ENCODE peak calls at places on chromosome 21, in four cellular contexts. L, W, A and S are unnamed samples.

GRCh38 chr21:31727181-31727580 is 4.7 kb downstream of the SCAF4 start:
- DNase-seq in L (no peak), W (no peak), A (no peak), S (no peak)

GRCh38 chr21:14119038-14119437 is 91.7 kb downstream of the LIPI start:
- DNase-seq in L (no peak), W (no peak), A (no peak), S (no peak)

GRCh38 chr21:34715518-34715917 is 46.7 kb downstream of the CLIC6 start:
- DNase-seq in L (no peak), W (no peak), A (no peak), S (no peak)

GRCh38 chr21:34553199-34553952 is 41.4 kb upstream of the KCNE1 start:
- DNase-seq in L (no peak), W (no peak), A (no peak), S (no peak)

GRCh38 chr21:40140675-40141074 is 273.4 kb downstream of the PCP4 start:
- DNase-seq in L (no peak), W (no peak), A (no peak), S (no peak)

GRCh38 chr21:24023936-24024335 is 1583.3 kb downstream of the MRPL39 start:
- DNase-seq in L (no peak), W (no peak), A (no peak), S (no peak)

GRCh38 chr21:36706951-36707762 is 8.2 kb downstream of the SIM2 start:
- DNase-seq in L (no peak), W (peak), A (peak), S (no peak)

GRCh38 chr21:36010801-36011200 is 49.5 kb downstream of the SETD4 start:
- DNase-seq in L (no peak), W (no peak), A (no peak), S (no peak)

GRCh38 chr21:19507682-19508260 is 1104.2 kb upstream of the TMPRSS15 start:
- DNase-seq in L (no peak), W (no peak), A (no peak), S (no peak)

GRCh38 chr21:34560021-34560420 is 48.0 kb upstream of the KCNE1 start:
- DNase-seq in L (no peak), W (no peak), A (no peak), S (no peak)

GRCh38 chr21:41360072-41360821 is 1.6 kb upstream of the MX2 start:
- DNase-seq in L (peak), W (no peak), A (no peak), S (peak)

GRCh38 chr21:35615325-35615724 is 445.0 kb downstream of the SETD4 start:
- DNase-seq in L (no peak), W (no peak), A (no peak), S (no peak)

GRCh38 chr21:28614816-28615215 is 377.9 kb downstream of the LTN1 start:
- DNase-seq in L (no peak), W (no peak), A (no peak), S (no peak)

GRCh38 chr21:41641821-41642368 is 125.0 kb downstream of the RIPK4 start:
- DNase-seq in L (no peak), W (peak), A (no peak), S (no peak)

GRCh38 chr21:35332841-35333426 is 283.8 kb upstream of the RUNX1 start:
- DNase-seq in L (no peak), W (no peak), A (no peak), S (no peak)

GRCh38 chr21:28554660-28555475 is 437.8 kb downstream of the LTN1 start:
- DNase-seq in L (no peak), W (no peak), A (peak), S (no peak)

GRCh38 chr21:35323947-35324346 is 274.8 kb upstream of the RUNX1 start:
- DNase-seq in L (peak), W (no peak), A (no peak), S (peak)

GRCh38 chr21:43956667-43957030 is 55.5 kb upstream of the TRAPPC10 start:
- DNase-seq in L (no peak), W (no peak), A (no peak), S (no peak)

GRCh38 chr21:41758550-41758949 is 8.3 kb downstream of the RIPK4 start:
- DNase-seq in L (no peak), W (no peak), A (no peak), S (no peak)

GRCh38 chr21:43865471-43866181 is 603 bp downstream of the AGPAT3 start:
- DNase-seq in L (peak), W (no peak), A (peak), S (peak)

GRCh38 chr21:43355925-43356289 is 71.0 kb downstream of the SIK1 start:
- DNase-seq in L (no peak), W (no peak), A (no peak), S (no peak)

GRCh38 chr21:42376338-42376982 is 10.1 kb upstream of the TFF1 start:
- DNase-seq in L (peak), W (no peak), A (no peak), S (no peak)

GRCh38 chr21:46667191-46667734 is 31.8 kb downstream of the PRMT2 start:
- DNase-seq in L (no peak), W (no peak), A (no peak), S (no peak)

GRCh38 chr21:45513003-45513706 is 29.1 kb downstream of the SLC19A1 start:
- DNase-seq in L (peak), W (peak), A (no peak), S (no peak)
- TF ChIP-seq POLR2A in L (no peak), W (no peak), A (no peak), S (no peak)

DNA sequence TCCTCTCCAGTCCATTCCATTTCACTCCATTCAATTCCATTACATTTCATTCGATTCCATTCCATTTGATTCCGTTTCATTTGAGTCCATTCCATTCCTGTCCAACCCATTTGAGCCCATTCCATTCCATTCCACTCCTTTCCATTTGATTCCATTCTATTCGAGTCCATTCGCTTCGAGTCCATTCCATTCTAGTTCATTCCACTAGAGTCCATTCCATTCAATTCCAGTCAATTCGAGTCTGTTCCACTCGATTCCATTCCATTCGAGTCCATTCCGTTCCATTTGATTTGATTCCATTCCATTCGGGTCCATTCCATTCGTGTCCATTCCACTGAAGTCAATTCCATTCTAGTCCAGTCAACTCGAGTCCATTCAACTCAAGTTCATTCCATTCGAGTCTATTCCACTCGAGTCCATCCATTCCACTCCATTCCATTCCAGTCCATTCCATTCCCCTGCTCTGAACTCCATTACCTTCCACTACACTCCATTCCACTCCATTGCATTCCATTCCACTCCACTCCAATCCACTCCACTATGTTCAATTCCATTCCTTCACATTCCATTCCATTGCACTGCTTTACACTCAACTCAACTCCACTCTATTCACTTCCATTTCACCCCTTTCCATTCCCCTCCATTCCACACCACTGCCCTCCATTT is 2569.4 kb upstream of the TPTE start:
- DNase-seq in L (no peak), W (no peak), A (no peak), S (no peak)
- TF ChIP-seq EP300 in L (no peak), W (no peak), A (no peak), S (no peak)

GRCh38 chr21:25735221-25735894 is 586 bp downstream of the GABPA start:
- DNase-seq in L (peak), W (peak), A (peak), S (peak)
- TF ChIP-seq POLR2A in L (no peak), W (no peak), A (peak), S (peak)

GRCh38 chr21:45525153-45525909 is 16.9 kb downstream of the SLC19A1 start:
- DNase-seq in L (peak), W (peak), A (no peak), S (peak)
- TF ChIP-seq EP300 in L (no peak), W (no peak), A (no peak), S (no peak)

GRCh38 chr21:38645282-38645681 is 147.0 kb upstream of the ERG start:
- DNase-seq in L (no peak), W (no peak), A (no peak), S (no peak)
- TF ChIP-seq POLR2A in L (no peak), W (no peak), A (no peak), S (no peak)

DNA sequence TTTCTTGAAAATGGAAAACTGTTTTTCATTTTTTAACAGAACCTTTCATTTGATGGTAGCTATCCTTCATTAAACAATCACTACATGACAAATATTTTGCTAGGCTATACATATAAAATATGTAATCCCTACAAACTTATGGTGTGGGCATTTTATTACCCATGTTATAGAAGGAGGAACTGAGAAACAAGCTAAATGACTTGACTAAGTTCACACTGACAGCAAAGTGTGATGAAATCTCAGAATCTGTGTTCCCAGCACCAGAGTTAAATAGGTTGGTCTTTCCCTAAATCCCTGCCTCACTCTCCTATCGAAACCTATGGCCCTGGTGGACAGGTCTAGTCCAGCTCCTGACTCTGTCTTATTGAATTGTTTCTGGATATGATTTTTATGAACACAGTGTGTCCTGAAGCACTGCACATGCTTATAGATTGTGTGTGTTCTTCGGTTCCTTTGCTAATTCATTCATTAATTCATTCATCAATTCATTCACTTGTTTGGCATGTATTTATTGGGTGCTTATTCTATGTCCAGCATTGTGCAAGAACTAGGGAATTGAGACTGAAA is 301.0 kb downstream of the GRIK1 start:
- DNase-seq in L (no peak), W (no peak), A (no peak), S (no peak)
- TF ChIP-seq EP300 in L (no peak), W (no peak), A (no peak), S (no peak)

GRCh38 chr21:25501448-25501847 is 105.8 kb downstream of the MRPL39 start:
- DNase-seq in L (no peak), W (no peak), A (no peak), S (no peak)

GRCh38 chr21:25496825-25497482 is 110.3 kb downstream of the MRPL39 start:
- DNase-seq in L (no peak), W (no peak), A (no peak), S (no peak)

GRCh38 chr21:25503981-25504380 is 103.3 kb downstream of the MRPL39 start:
- DNase-seq in L (no peak), W (no peak), A (no peak), S (no peak)

GRCh38 chr21:25501996-25502665 is 105.2 kb downstream of the MRPL39 start:
- DNase-seq in L (no peak), W (no peak), A (no peak), S (no peak)

GRCh38 chr21:25500598-25500997 is 106.7 kb downstream of the MRPL39 start:
- DNase-seq in L (no peak), W (no peak), A (no peak), S (no peak)
- TF ChIP-seq POLR2A in L (no peak), W (no peak), A (no peak), S (no peak)

GRCh38 chr21:17455451-17455850 is 57.4 kb upstream of the CXADR start:
- DNase-seq in L (no peak), W (no peak), A (no peak), S (no peak)

GRCh38 chr21:17458279-17458678 is 54.6 kb upstream of the CXADR start:
- DNase-seq in L (no peak), W (no peak), A (peak), S (no peak)

GRCh38 chr21:17451364-17451869 is 61.4 kb upstream of the CXADR start:
- DNase-seq in L (no peak), W (no peak), A (no peak), S (no peak)

GRCh38 chr21:17455028-17455353 is 57.9 kb upstream of the CXADR start:
- DNase-seq in L (no peak), W (no peak), A (no peak), S (no peak)

DNA sequence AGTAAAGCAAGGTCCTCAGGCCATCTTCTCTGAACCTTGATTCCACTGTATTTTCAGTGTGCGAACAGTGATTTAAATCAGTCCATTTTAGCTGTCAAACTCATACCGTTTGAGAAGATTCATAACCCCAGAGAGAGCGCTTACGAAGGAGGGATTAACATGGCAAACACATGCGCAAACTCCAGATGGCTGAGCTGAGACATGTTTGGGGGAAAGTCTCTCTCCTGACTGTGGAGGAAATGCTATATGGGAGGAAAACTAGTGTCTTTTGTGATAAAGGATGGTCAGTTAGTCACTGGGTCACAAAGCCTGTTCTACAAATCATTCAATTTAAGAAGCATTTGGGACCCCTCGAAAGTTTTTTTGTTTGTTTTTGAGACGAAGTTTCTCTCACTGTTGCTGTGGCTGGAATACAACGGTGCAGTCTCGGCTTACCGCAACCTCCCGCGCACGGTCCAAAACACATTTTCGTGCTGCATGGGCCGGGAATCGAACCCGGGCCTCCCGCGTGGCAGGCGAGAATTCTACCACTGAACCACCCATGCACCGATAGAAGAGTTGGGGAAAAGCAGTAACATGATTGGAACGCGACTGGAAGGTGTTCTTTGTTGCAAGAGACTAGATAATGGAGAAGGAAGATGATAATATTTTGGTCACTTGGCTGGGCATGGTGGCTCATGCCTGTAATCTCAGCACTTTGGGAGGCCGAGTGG is 58.4 kb upstream of the CXADR start:
- DNase-seq in L (no peak), W (no peak), A (peak), S (no peak)
- TF ChIP-seq EP300 in L (no peak), W (no peak), A (no peak), S (no peak)

DNA sequence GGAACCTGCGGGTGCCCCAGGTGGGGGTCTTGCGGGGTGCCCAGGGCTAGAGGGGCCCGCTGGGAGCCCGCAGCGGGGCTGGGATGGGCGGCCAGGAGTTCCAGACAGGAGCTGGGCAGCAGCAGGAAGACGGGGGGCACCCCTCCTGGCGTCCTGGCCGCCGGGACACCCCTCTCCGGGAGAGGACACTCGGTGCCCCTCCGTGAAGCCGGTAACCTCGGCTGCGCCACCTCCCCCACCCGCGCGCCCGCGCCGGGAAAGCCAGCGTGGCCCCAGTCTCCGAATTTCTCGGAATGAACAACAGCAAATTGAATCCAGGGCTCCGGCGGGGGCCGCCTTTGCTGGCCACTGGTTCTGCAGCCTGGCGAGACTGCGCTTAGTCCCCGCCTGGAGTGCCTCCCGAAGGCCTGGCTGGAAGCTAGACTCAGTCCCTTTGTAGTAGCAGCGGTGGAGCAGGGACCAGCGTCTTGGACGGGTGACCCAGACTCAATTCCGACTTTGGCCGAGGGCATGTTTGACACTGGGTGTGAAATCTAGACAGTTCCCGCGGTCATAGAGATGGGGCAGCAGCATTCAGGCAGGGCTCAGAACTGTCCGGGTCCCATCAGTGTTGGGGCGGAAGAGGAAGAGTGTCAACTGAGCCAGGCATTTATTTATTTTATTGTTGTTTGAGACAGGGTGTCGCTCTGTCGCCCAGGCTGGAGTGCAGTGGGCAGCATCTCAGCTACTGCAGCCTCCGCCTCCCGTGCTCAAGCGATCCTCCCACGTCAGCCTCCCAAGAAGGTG is 766 bp downstream of the IFNGR2 start:
- DNase-seq in L (peak), W (peak), A (peak), S (peak)
- TF ChIP-seq POLR2A in L (peak), W (no peak), A (no peak), S (peak)